ENCODE peak calls at places on chromosome 17, in four cellular contexts. Y is GM12878, D is H1, P is HepG2. O is an unnamed sample.

GRCh38 chr17:48328457-48328856 is 101.6 kb downstream of the SKAP1 start:
- DNase-seq in D (no peak), Y (no peak), P (no peak), O (no peak)

GRCh38 chr17:76567634-76568432 is 17.8 kb downstream of the ST6GALNAC2 start:
- DNase-seq in D (no peak), Y (no peak), P (peak), O (peak)

GRCh38 chr17:61486135-61487120 is 34.2 kb downstream of the TBX4 start:
- DNase-seq in Y (no peak), P (no peak), D (no peak), O (peak)

GRCh38 chr17:79721993-79722671 is 8.6 kb upstream of the ENPP7 start:
- DNase-seq in P (peak), D (no peak), Y (no peak), O (peak)

GRCh38 chr17:50275279-50275678 is 1.0 kb downstream of the TMEM92 start:
- DNase-seq in Y (no peak), P (no peak), D (no peak), O (no peak)

GRCh38 chr17:336110-337021 is 16.2 kb downstream of the RPH3AL start:
- DNase-seq in Y (no peak), P (no peak), D (no peak), O (peak)

GRCh38 chr17:29124931-29125270 is 55.3 kb downstream of the MYO18A start:
- DNase-seq in Y (no peak), D (no peak), P (no peak), O (no peak)

GRCh38 chr17:76414334-76415295 is 30.2 kb downstream of the SPHK1 start:
- DNase-seq in Y (no peak), D (no peak), P (no peak), O (peak)

GRCh38 chr17:64983708-64984107 is 64.4 kb upstream of the LRRC37A3 start:
- DNase-seq in P (no peak), D (no peak), Y (no peak), O (no peak)

GRCh38 chr17:17180141-17180603 is 26.0 kb downstream of the PLD6 start:
- DNase-seq in P (no peak), D (no peak), Y (no peak), O (no peak)

GRCh38 chr17:44220211-44221071 is 966 bp upstream of the UBTF start:
- DNase-seq in D (peak), P (no peak), Y (no peak), O (peak)

GRCh38 chr17:3891626-3892094 is 1.2 kb downstream of the CAMKK1 start:
- DNase-seq in Y (no peak), D (no peak), P (no peak), O (no peak)

GRCh38 chr17:43584666-43585102 is 38.5 kb upstream of the ETV4 start:
- DNase-seq in D (no peak), Y (no peak), P (peak), O (no peak)

GRCh38 chr17:69524854-69525253 is 110.4 kb downstream of the MAP2K6 start:
- DNase-seq in D (no peak), Y (no peak), P (no peak), O (no peak)

GRCh38 chr17:81701288-81702071 is 1.7 kb upstream of the MRPL12 start:
- DNase-seq in P (no peak), Y (no peak), D (no peak), O (no peak)

GRCh38 chr17:61282377-61282776 is 117.3 kb upstream of the TBX2 start:
- DNase-seq in P (no peak), Y (no peak), D (no peak), O (no peak)

GRCh38 chr17:19248149-19248922 is 11.2 kb downstream of the EPN2 start:
- DNase-seq in D (no peak), P (no peak), Y (no peak), O (no peak)

GRCh38 chr17:3879591-3880417 is 13.0 kb downstream of the CAMKK1 start:
- DNase-seq in Y (no peak), P (no peak), D (no peak), O (peak)

GRCh38 chr17:79482719-79483118 is 128.1 kb downstream of the RBFOX3 start:
- DNase-seq in P (no peak), D (no peak), Y (no peak), O (peak)

GRCh38 chr17:80819422-80820164 is 172.0 kb upstream of the CHMP6 start:
- DNase-seq in P (peak), D (no peak), Y (no peak), O (peak)

GRCh38 chr17:47692895-47693666 is 880 bp upstream of the TBKBP1 start:
- DNase-seq in D (no peak), Y (no peak), P (no peak), O (peak)

GRCh38 chr17:36755586-36755985 is 154.2 kb downstream of the MRM1 start:
- DNase-seq in D (peak), Y (no peak), P (peak), O (peak)

GRCh38 chr17:39196820-39197331 is 593 bp downstream of the CACNB1 start:
- DNase-seq in Y (no peak), D (peak), P (no peak), O (peak)

GRCh38 chr17:58786586-58787295 is 31.1 kb downstream of the PPM1E start:
- DNase-seq in Y (no peak), D (no peak), P (no peak), O (peak)

GRCh38 chr17:4573682-4574081 is 10.6 kb upstream of the SMTNL2 start:
- DNase-seq in P (no peak), Y (no peak), D (no peak), O (no peak)

GRCh38 chr17:2086306-2086705 is 31.4 kb downstream of the HIC1 start:
- DNase-seq in D (no peak), Y (no peak), P (no peak), O (no peak)

GRCh38 chr17:2090210-2090641 is 35.3 kb downstream of the HIC1 start:
- DNase-seq in Y (no peak), P (no peak), D (no peak), O (no peak)

GRCh38 chr17:2089021-2089422 is 34.1 kb downstream of the HIC1 start:
- DNase-seq in P (no peak), D (no peak), Y (no peak), O (no peak)

GRCh38 chr17:2085648-2085949 is 30.7 kb downstream of the HIC1 start:
- DNase-seq in Y (no peak), P (no peak), D (no peak), O (no peak)

GRCh38 chr17:2087597-2088211 is 32.8 kb downstream of the HIC1 start:
- DNase-seq in Y (peak), D (no peak), P (no peak), O (no peak)
- TF ChIP-seq TCF12 in Y (peak), D (no peak), P (no peak), O (no peak)

DNA sequence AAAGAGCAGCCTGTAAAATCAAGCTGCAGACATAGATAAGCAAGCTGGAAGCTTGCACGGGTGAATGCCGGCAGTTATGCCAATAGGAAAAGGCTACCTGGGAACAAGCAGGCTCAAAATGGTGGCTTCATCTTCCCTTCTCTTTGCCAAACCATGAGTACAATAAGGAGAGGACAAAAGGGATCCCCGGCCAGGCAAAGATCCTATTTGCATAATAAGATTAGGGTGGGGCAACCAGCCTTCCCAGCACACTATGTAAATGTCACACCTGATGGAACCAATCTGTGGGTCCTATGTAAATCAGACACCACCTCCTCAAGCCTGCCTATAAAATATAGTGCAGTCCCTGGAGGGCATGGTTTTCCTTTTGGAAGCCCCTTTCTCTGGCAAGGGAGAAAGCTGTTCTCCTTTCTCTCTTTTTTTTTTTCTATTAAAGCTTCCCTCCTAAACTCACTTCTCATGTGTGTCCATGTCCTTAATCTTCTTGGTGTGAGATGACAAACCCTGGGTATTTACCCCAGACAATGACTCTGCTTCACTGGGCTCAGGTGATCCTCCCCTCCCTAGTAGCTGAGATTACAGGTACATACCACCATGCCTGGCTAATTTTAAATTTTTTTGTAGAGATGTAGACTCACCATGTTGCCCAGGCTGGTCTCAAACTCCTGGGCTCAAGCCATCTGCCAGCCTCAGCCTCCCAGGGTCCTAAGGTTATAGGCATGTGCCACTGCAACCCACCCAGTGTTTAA is 44.2 kb downstream of the PSMD12 start:
- DNase-seq in Y (no peak), D (no peak), P (no peak), O (peak)
- TF ChIP-seq TCF12 in Y (no peak), D (no peak), P (no peak), O (no peak)

DNA sequence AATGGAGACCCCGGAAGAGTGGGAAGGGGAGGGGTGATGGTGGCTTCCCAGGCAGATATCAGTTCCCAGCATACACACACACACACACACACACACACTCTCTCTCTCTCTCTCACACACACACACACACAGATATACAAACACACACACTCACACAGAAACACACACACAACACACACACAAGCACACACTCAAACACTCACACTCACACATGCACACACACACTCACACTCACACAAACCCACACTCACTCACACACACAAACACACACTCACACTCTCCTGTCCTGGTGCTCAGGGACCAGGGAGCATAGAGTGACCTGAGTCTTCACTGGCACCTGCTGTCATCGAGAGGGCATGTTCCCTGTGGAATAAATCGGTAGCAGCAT is 5.6 kb downstream of the CA4 start:
- DNase-seq in D (no peak), P (no peak), Y (no peak), O (no peak)
- TF ChIP-seq TCF12 in D (no peak), P (no peak), Y (no peak), O (no peak)

GRCh38 chr17:11404877-11405276 is 163.9 kb downstream of the SHISA6 start:
- DNase-seq in P (no peak), Y (no peak), D (no peak), O (no peak)

DNA sequence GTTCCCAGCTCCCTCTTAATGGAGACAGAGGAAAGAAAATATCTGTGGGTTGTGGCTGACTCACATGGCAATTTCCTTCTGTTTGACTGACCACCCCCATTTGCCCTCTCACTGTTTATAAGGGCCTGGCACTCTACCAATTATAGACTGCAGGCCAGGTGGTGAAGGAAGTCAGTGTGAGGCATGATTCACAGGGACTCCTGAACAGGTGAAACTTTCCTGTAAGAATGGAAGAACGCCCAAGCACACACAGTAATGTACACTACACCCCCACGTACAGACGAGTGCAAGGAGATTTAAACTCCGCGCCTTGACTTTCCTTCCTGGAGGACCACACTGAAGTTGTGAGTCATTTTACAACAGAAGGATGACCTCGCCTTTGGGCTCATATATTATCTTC is 163.4 kb downstream of the SHISA6 start:
- DNase-seq in Y (no peak), P (no peak), D (no peak), O (no peak)
- TF ChIP-seq TCF12 in Y (no peak), P (no peak), D (no peak), O (no peak)

GRCh38 chr17:66255112-66255511 is 25.9 kb upstream of the APOH start:
- DNase-seq in P (peak), Y (no peak), D (no peak), O (peak)
- TF ChIP-seq TCF12 in P (no peak), Y (no peak), D (no peak), O (no peak)

DNA sequence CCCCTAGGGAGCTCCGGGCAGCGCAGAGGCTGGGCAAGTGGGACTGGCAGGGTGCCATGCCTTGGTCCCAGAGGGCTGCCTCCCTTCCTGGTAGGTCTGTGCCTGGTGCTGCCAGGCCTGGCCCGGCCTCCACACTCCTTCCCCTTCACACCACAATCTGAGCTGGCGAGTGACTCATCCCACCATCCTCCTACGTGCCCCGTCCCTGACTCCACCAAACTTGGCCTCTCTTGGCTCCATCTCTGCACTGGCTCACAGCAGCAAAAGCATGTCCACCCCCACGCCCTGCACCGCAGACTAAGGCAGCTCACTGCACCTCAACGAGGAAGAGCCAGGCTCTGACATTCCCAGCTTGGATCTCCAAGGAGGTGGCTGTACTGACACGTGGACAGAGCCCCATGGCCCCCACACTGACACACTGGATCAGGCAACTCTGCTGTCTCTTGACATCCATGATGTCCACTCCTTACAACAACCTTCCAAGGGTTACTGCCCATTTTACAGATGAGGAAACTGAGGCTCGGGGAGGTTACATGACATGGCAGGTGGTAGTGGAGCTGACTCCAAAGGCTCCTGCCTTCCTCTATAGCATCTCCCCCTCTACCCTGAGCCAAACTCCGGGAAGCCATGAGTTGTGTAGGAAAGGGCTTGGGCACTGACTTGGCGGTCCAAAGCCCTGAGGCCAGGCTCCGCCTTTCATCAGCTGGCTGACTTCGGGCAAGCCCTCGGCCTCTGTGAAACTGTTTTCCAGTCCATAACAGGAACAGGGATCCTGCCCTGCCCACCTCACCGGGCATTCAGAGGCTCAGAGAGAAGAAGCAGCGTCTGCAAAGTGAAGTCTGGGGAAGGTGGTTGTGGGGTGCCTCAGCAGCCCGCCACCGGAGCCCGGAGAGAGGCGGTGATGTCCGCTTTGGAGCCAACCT is 20.1 kb upstream of the KRT19 start:
- DNase-seq in Y (no peak), P (no peak), D (no peak), O (peak)
- TF ChIP-seq TCF12 in Y (no peak), P (no peak), D (no peak), O (peak)

GRCh38 chr17:42519546-42520444 is 16.2 kb upstream of the NAGLU start:
- DNase-seq in Y (no peak), P (peak), D (peak), O (no peak)

GRCh38 chr17:42517516-42517915 is 18.5 kb upstream of the NAGLU start:
- DNase-seq in Y (no peak), P (peak), D (peak), O (peak)

GRCh38 chr17:42520540-42520951 is 15.5 kb upstream of the NAGLU start:
- DNase-seq in Y (no peak), P (peak), D (peak), O (no peak)

GRCh38 chr17:42518755-42519545 is 17.1 kb upstream of the NAGLU start:
- DNase-seq in P (peak), D (no peak), Y (no peak), O (no peak)

GRCh38 chr17:42518046-42518754 is 17.8 kb upstream of the NAGLU start:
- DNase-seq in D (no peak), P (no peak), Y (no peak), O (no peak)
- TF ChIP-seq TCF12 in D (no peak), P (no peak), Y (no peak), O (peak)

GRCh38 chr17:72479113-72479512 is 358.3 kb downstream of the SOX9 start:
- DNase-seq in Y (no peak), P (peak), D (no peak), O (no peak)
- TF ChIP-seq TCF12 in Y (no peak), P (no peak), D (no peak), O (no peak)

GRCh38 chr17:11612956-11613355 is 14.7 kb downstream of the DNAH9 start:
- DNase-seq in D (no peak), P (no peak), Y (no peak), O (no peak)

GRCh38 chr17:11610999-11611566 is 12.8 kb downstream of the DNAH9 start:
- DNase-seq in D (no peak), Y (no peak), P (no peak), O (peak)

GRCh38 chr17:11608396-11608795 is 10.1 kb downstream of the DNAH9 start:
- DNase-seq in Y (no peak), D (no peak), P (peak), O (peak)
- TF ChIP-seq TCF12 in Y (no peak), D (no peak), P (no peak), O (no peak)